ENCODE peak calls at places on chromosomes 11 and 22, in nine cellular contexts. R is GM23248, F is NCI-H1417, K is iris pigment epithelial cell, L is HS-5, C is GM03348, P is lower lobe of right lung, H is Calu3, U is bronchial epithelial cell. Y is an unnamed sample.

GRCh38 chr11:126646701-126647209 is 291.3 kb downstream of the ST3GAL4 start:
- DNase-seq in R (peak), F (no peak), K (no peak), L (peak), C (peak), P (no peak), H (no peak), U (peak), Y (no peak)

GRCh38 chr11:117986981-117987495 is 844 bp downstream of the IL10RA start:
- DNase-seq in R (peak), F (no peak), K (peak), L (peak), C (no peak), P (no peak), H (no peak), U (peak), Y (no peak)

GRCh38 chr22:46303347-46303965 is 6.8 kb downstream of the GTSE1 start:
- DNase-seq in R (peak), F (no peak), K (peak), L (no peak), C (peak), P (peak), H (no peak), U (peak), Y (no peak)

GRCh38 chr11:88507771-88508557 is 170.4 kb upstream of the CTSC start:
- DNase-seq in R (no peak), F (no peak), K (no peak), L (no peak), C (no peak), P (no peak), H (no peak), U (no peak), Y (no peak)

GRCh38 chr11:68136866-68137265 is 15.7 kb upstream of the CHKA start:
- DNase-seq in R (no peak), F (no peak), K (no peak), L (no peak), C (no peak), P (no peak), H (no peak), U (no peak), Y (no peak)

GRCh38 chr22:44396727-44397722 is 84.3 kb upstream of the SHISAL1 start:
- DNase-seq in R (no peak), F (no peak), K (no peak), L (no peak), C (no peak), P (peak), H (no peak), U (no peak), Y (no peak)

GRCh38 chr22:32544953-32545558 is 70.4 kb downstream of the FBXO7 start:
- DNase-seq in R (peak), F (no peak), K (no peak), L (no peak), C (peak), P (no peak), H (no peak), U (no peak), Y (no peak)

GRCh38 chr11:47438721-47439120 is 10.2 kb downstream of the RAPSN start:
- DNase-seq in R (no peak), F (no peak), K (no peak), L (no peak), C (no peak), P (no peak), H (no peak), U (no peak), Y (no peak)

GRCh38 chr11:124839051-124839971 is 25.9 kb upstream of the ROBO3 start:
- DNase-seq in R (peak), F (peak), K (no peak), L (no peak), C (peak), P (no peak), H (no peak), U (no peak), Y (peak)

GRCh38 chr11:128399186-128399585 is 188.2 kb downstream of the ETS1 start:
- DNase-seq in R (peak), F (no peak), K (peak), L (peak), C (peak), P (no peak), H (no peak), U (peak), Y (no peak)

GRCh38 chr11:130645164-130645859 is 196.9 kb downstream of the ADAMTS15 start:
- DNase-seq in R (no peak), F (no peak), K (no peak), L (no peak), C (no peak), P (no peak), H (no peak), U (no peak), Y (no peak)

GRCh38 chr11:103773537-103773936 is 262.9 kb upstream of the DDI1 start:
- DNase-seq in R (no peak), F (no peak), K (no peak), L (no peak), C (no peak), P (no peak), H (no peak), U (no peak), Y (no peak)

GRCh38 chr22:31451709-31452571 is 37.7 kb downstream of the EIF4ENIF1 start:
- DNase-seq in R (peak), F (peak), K (peak), L (peak), C (peak), P (no peak), H (peak), U (peak), Y (no peak)

GRCh38 chr11:126561327-126561893 is 205.9 kb downstream of the ST3GAL4 start:
- DNase-seq in R (peak), F (no peak), K (peak), L (peak), C (peak), P (no peak), H (peak), U (peak), Y (peak)

GRCh38 chr11:72743321-72744221 is 8.6 kb downstream of the ARAP1 start:
- DNase-seq in R (no peak), F (peak), K (no peak), L (no peak), C (no peak), P (no peak), H (no peak), U (no peak), Y (no peak)

GRCh38 chr11:123137496-123138270 is 57.4 kb downstream of the CLMP start:
- DNase-seq in R (peak), F (no peak), K (peak), L (no peak), C (peak), P (peak), H (no peak), U (no peak), Y (peak)

GRCh38 chr11:68200639-68201038 is 12.5 kb downstream of the KMT5B start:
- DNase-seq in R (peak), F (no peak), K (peak), L (peak), C (peak), P (no peak), H (no peak), U (peak), Y (no peak)

GRCh38 chr11:2722955-2723354 is 23.2 kb upstream of the KCNQ1OT1 start:
- DNase-seq in R (no peak), F (no peak), K (no peak), L (no peak), C (no peak), P (no peak), H (no peak), U (no peak), Y (no peak)

GRCh38 chr11:20351151-20351550 is 12.4 kb upstream of the HTATIP2 start:
- DNase-seq in R (no peak), F (no peak), K (no peak), L (no peak), C (no peak), P (no peak), H (peak), U (peak), Y (no peak)

GRCh38 chr11:122199661-122200060 is 83.6 kb upstream of the BLID start:
- DNase-seq in R (no peak), F (no peak), K (peak), L (no peak), C (no peak), P (no peak), H (no peak), U (no peak), Y (no peak)

GRCh38 chr22:48803993-48804810 is 1023.5 kb downstream of the BRD1 start:
- DNase-seq in R (no peak), F (no peak), K (no peak), L (no peak), C (no peak), P (no peak), H (no peak), U (no peak), Y (no peak)

GRCh38 chr11:123973816-123974215 is 3.8 kb downstream of the OR10S1 start:
- DNase-seq in R (peak), F (no peak), K (peak), L (peak), C (peak), P (no peak), H (no peak), U (peak), Y (no peak)

GRCh38 chr11:15106201-15106965 is 8.3 kb upstream of the INSC start:
- DNase-seq in R (peak), F (no peak), K (peak), L (peak), C (peak), P (no peak), H (peak), U (peak), Y (no peak)

GRCh38 chr11:85961930-85962363 is 106.8 kb downstream of the CCDC83 start:
- DNase-seq in R (no peak), F (peak), K (peak), L (peak), C (no peak), P (no peak), H (no peak), U (peak), Y (no peak)

GRCh38 chr22:41178425-41178975 is 26.6 kb upstream of the L3MBTL2 start:
- DNase-seq in R (no peak), F (no peak), K (no peak), L (no peak), C (no peak), P (no peak), H (no peak), U (no peak), Y (no peak)

GRCh38 chr22:36862251-36863242 is 1.7 kb downstream of the NCF4 start:
- DNase-seq in R (no peak), F (no peak), K (no peak), L (no peak), C (no peak), P (peak), H (no peak), U (no peak), Y (peak)

GRCh38 chr11:67463680-67464410 is 5.2 kb downstream of the TMEM134 start:
- DNase-seq in R (peak), F (no peak), K (no peak), L (no peak), C (no peak), P (peak), H (peak), U (peak), Y (peak)

GRCh38 chr11:5004429-5005274 is 10.0 kb downstream of the OR51L1 start:
- DNase-seq in R (peak), F (peak), K (peak), L (peak), C (peak), P (no peak), H (peak), U (peak), Y (peak)

GRCh38 chr11:90594658-90595057 is 371.8 kb upstream of the CHORDC1 start:
- DNase-seq in R (no peak), F (no peak), K (no peak), L (no peak), C (no peak), P (no peak), H (peak), U (no peak), Y (peak)

GRCh38 chr11:119839504-119840133 is 110.6 kb upstream of the NECTIN1 start:
- DNase-seq in R (no peak), F (no peak), K (no peak), L (no peak), C (no peak), P (no peak), H (no peak), U (no peak), Y (no peak)

GRCh38 chr11:9765320-9766101 is 101.6 kb downstream of the SWAP70 start:
- DNase-seq in R (peak), F (no peak), K (peak), L (peak), C (peak), P (no peak), H (no peak), U (no peak), Y (peak)

GRCh38 chr22:48410536-48410935 is 1417.1 kb downstream of the BRD1 start:
- DNase-seq in R (no peak), F (no peak), K (no peak), L (no peak), C (no peak), P (no peak), H (no peak), U (no peak), Y (no peak)

GRCh38 chr11:96167233-96167632 is 175.8 kb downstream of the MAML2 start:
- DNase-seq in R (no peak), F (no peak), K (no peak), L (no peak), C (no peak), P (no peak), H (no peak), U (no peak), Y (no peak)

GRCh38 chr11:72722050-72722748 is 30.0 kb downstream of the ARAP1 start:
- DNase-seq in R (peak), F (peak), K (peak), L (peak), C (peak), P (peak), H (peak), U (peak), Y (peak)

Y was measured in body of pancreas.